ENCODE peak calls at places on chromosomes 7 and 10, in eight cellular contexts. One of them, this sample, is unnamed.

GRCh38 chr7:10022957-10023356 is 950.7 kb upstream of the PHF14 start:
- DNase-seq in hepatic stellate cell: no peak
- DNase-seq in NCI-H774: no peak
- DNase-seq in GM19239: no peak
- DNase-seq in RWPE1: peak; percentile 0
- DNase-seq in ELF-1: peak; percentile 24
- DNase-seq in AG09309: no peak
- DNase-seq in left cardiac atrium: peak; percentile 21
- DNase-seq in this sample: peak; percentile 35

GRCh38 chr10:98367626-98368451 is 47.1 kb downstream of the PYROXD2 start:
- DNase-seq in left cardiac atrium: no peak
- DNase-seq in RWPE1: no peak
- DNase-seq in hepatic stellate cell: no peak
- DNase-seq in GM19239: no peak
- DNase-seq in NCI-H774: no peak
- DNase-seq in AG09309: no peak
- DNase-seq in ELF-1: peak; percentile 31
- DNase-seq in this sample: no peak

GRCh38 chr10:110918269-110918632 is 729 bp downstream of the BBIP1 start:
- DNase-seq in ELF-1: peak; percentile 98
- DNase-seq in left cardiac atrium: peak; percentile 98
- DNase-seq in GM19239: no peak
- DNase-seq in AG09309: peak; percentile 78
- DNase-seq in NCI-H774: no peak
- DNase-seq in RWPE1: peak; percentile 99
- DNase-seq in hepatic stellate cell: peak; percentile 88
- DNase-seq in this sample: peak; percentile 95

GRCh38 chr10:22218448-22218847 is 633 bp upstream of the EBLN1 start:
- DNase-seq in left cardiac atrium: no peak
- DNase-seq in ELF-1: no peak
- DNase-seq in NCI-H774: no peak
- DNase-seq in RWPE1: no peak
- DNase-seq in GM19239: no peak
- DNase-seq in hepatic stellate cell: no peak
- DNase-seq in AG09309: no peak
- DNase-seq in this sample: no peak

GRCh38 chr7:32659853-32660252 is 164.6 kb downstream of the AVL9 start:
- DNase-seq in AG09309: no peak
- DNase-seq in ELF-1: no peak
- DNase-seq in NCI-H774: no peak
- DNase-seq in GM19239: no peak
- DNase-seq in left cardiac atrium: no peak
- DNase-seq in hepatic stellate cell: no peak
- DNase-seq in RWPE1: no peak
- DNase-seq in this sample: no peak

GRCh38 chr10:70538731-70539338 is 60.3 kb downstream of the PALD1 start:
- DNase-seq in NCI-H774: no peak
- DNase-seq in ELF-1: no peak
- DNase-seq in left cardiac atrium: no peak
- DNase-seq in GM19239: no peak
- DNase-seq in hepatic stellate cell: no peak
- DNase-seq in RWPE1: no peak
- DNase-seq in AG09309: no peak
- DNase-seq in this sample: no peak

GRCh38 chr7:19294629-19295028 is 149.4 kb upstream of the FERD3L start:
- DNase-seq in AG09309: peak; percentile 87
- DNase-seq in NCI-H774: no peak
- DNase-seq in hepatic stellate cell: no peak
- DNase-seq in GM19239: no peak
- DNase-seq in RWPE1: no peak
- DNase-seq in left cardiac atrium: no peak
- DNase-seq in ELF-1: no peak
- DNase-seq in this sample: peak; percentile 11

GRCh38 chr10:37584643-37585042 is 272.8 kb downstream of the ZNF248 start:
- DNase-seq in left cardiac atrium: no peak
- DNase-seq in AG09309: no peak
- DNase-seq in RWPE1: no peak
- DNase-seq in GM19239: no peak
- DNase-seq in hepatic stellate cell: no peak
- DNase-seq in ELF-1: no peak
- DNase-seq in NCI-H774: no peak
- DNase-seq in this sample: no peak

GRCh38 chr7:21251166-21251806 is 176.6 kb upstream of the SP4 start:
- DNase-seq in GM19239: no peak
- DNase-seq in RWPE1: no peak
- DNase-seq in left cardiac atrium: no peak
- DNase-seq in NCI-H774: no peak
- DNase-seq in hepatic stellate cell: no peak
- DNase-seq in ELF-1: no peak
- DNase-seq in AG09309: no peak
- DNase-seq in this sample: no peak

GRCh38 chr10:33212061-33212748 is 122.3 kb downstream of the NRP1 start:
- DNase-seq in left cardiac atrium: no peak
- DNase-seq in NCI-H774: no peak
- DNase-seq in ELF-1: no peak
- DNase-seq in hepatic stellate cell: no peak
- DNase-seq in AG09309: no peak
- DNase-seq in RWPE1: no peak
- DNase-seq in GM19239: no peak
- DNase-seq in this sample: peak; percentile 63

GRCh38 chr10:15603446-15604011 is 116.2 kb downstream of the ITGA8 start:
- DNase-seq in left cardiac atrium: no peak
- DNase-seq in NCI-H774: no peak
- DNase-seq in GM19239: no peak
- DNase-seq in hepatic stellate cell: no peak
- DNase-seq in RWPE1: no peak
- DNase-seq in AG09309: no peak
- DNase-seq in ELF-1: peak; percentile 8
- DNase-seq in this sample: no peak

This sample was measured in MCF 10A.